ENCODE peak calls at places on chromosomes 16 and 17, in four cellular contexts. A is cardiac muscle cell, I is GM13977, E is choroid plexus epithelial cell. B is an unnamed sample.

GRCh38 chr16:28261916-28262315 is 30.4 kb upstream of the SBK1 start:
- DNase-seq in A (no peak), I (no peak), E (no peak), B (no peak)

GRCh38 chr17:37742114-37742761 is 2.6 kb downstream of the HNF1B start:
- DNase-seq in E (no peak), I (peak), A (no peak), B (peak)

GRCh38 chr17:35001549-35001948 is 21.2 kb downstream of the LIG3 start:
- DNase-seq in I (no peak), A (no peak), E (no peak), B (peak)

GRCh38 chr16:89375021-89375420 is 115.3 kb downstream of the ANKRD11 start:
- DNase-seq in A (no peak), E (peak), I (peak), B (no peak)

GRCh38 chr17:65920996-65921395 is 270.9 kb downstream of the CEP112 start:
- DNase-seq in I (no peak), E (no peak), A (no peak), B (no peak)

GRCh38 chr16:58028541-58029070 is 3.1 kb downstream of the MMP15 start:
- DNase-seq in I (no peak), A (no peak), E (no peak), B (no peak)

GRCh38 chr17:18181358-18181757 is 2.3 kb upstream of the ALKBH5 start:
- DNase-seq in A (no peak), I (no peak), E (no peak), B (peak)

GRCh38 chr17:1324201-1324750 is 44.8 kb downstream of the TRARG1 start:
- DNase-seq in I (no peak), A (no peak), E (no peak), B (no peak)

GRCh38 chr17:60230358-60230757 is 80.6 kb downstream of the CA4 start:
- DNase-seq in I (no peak), A (no peak), E (no peak), B (no peak)

GRCh38 chr17:40371261-40371929 is 6.9 kb upstream of the GJD3 start:
- DNase-seq in A (no peak), I (peak), E (no peak), B (no peak)

GRCh38 chr17:65556014-65556909 is 5.2 kb downstream of the AXIN2 start:
- DNase-seq in I (peak), A (peak), E (peak), B (peak)

GRCh38 chr17:61313515-61314326 is 85.9 kb upstream of the TBX2 start:
- DNase-seq in E (no peak), A (no peak), I (no peak), B (no peak)

GRCh38 chr16:74898667-74899066 is 86.3 kb downstream of the WDR59 start:
- DNase-seq in E (no peak), I (no peak), A (no peak), B (no peak)

GRCh38 chr17:29567362-29568330 is 809 bp upstream of the ABHD15 start:
- DNase-seq in E (peak), A (peak), I (peak), B (peak)

GRCh38 chr16:48365601-48366164 is 19.5 kb downstream of the SIAH1 start:
- DNase-seq in I (peak), A (peak), E (peak), B (peak)

GRCh38 chr16:2473999-2474876 is 689 bp upstream of the TBC1D24 start:
- DNase-seq in I (peak), A (peak), E (peak), B (no peak)

GRCh38 chr16:1193143-1193824 is 31.8 kb downstream of the TPSG1 start:
- DNase-seq in I (no peak), A (no peak), E (no peak), B (no peak)

GRCh38 chr17:38898291-38898679 is 27.1 kb upstream of the LASP1NB start:
- DNase-seq in A (no peak), E (no peak), I (no peak), B (no peak)

GRCh38 chr17:49687878-49688491 is 10.1 kb upstream of the SPOP start:
- DNase-seq in I (no peak), E (peak), A (peak), B (peak)

GRCh38 chr16:22641030-22641671 is 130.5 kb downstream of the NPIPB5 start:
- DNase-seq in I (no peak), A (peak), E (peak), B (peak)

GRCh38 chr17:15782809-15783208 is 50.7 kb downstream of the TBC1D26 start:
- DNase-seq in I (no peak), A (peak), E (peak), B (peak)

GRCh38 chr16:1941924-1942809 is 832 bp downstream of the MSRB1 start:
- DNase-seq in E (peak), A (peak), I (no peak), B (no peak)

GRCh38 chr16:31243734-31244670 is 15.8 kb upstream of the ITGAM start:
- DNase-seq in E (no peak), A (no peak), I (peak), B (no peak)

GRCh38 chr17:73600103-73600871 is 44.0 kb downstream of the SDK2 start:
- DNase-seq in E (peak), A (peak), I (no peak), B (peak)

GRCh38 chr17:1241904-1242303 is 28.3 kb upstream of the BHLHA9 start:
- DNase-seq in E (peak), A (peak), I (no peak), B (peak)

GRCh38 chr17:48491527-48492273 is 39.1 kb downstream of the HOXB1 start:
- DNase-seq in E (no peak), A (no peak), I (peak), B (no peak)

GRCh38 chr16:24729967-24730815 is 740 bp downstream of the TNRC6A start:
- DNase-seq in A (peak), E (peak), I (peak), B (no peak)

GRCh38 chr16:89378947-89379771 is 111.2 kb downstream of the ANKRD11 start:
- DNase-seq in I (no peak), E (no peak), A (no peak), B (peak)

GRCh38 chr17:79399610-79400144 is 211.2 kb downstream of the RBFOX3 start:
- DNase-seq in E (no peak), I (no peak), A (no peak), B (no peak)

GRCh38 chr16:51151951-51152663 is 1.0 kb upstream of the SALL1 start:
- DNase-seq in I (no peak), E (peak), A (peak), B (peak)

GRCh38 chr17:17913695-17914332 is 58.4 kb downstream of the TOM1L2 start:
- DNase-seq in A (peak), I (no peak), E (peak), B (peak)

GRCh38 chr17:43760254-43760852 is 1.8 kb upstream of the SOST start:
- DNase-seq in A (peak), I (peak), E (peak), B (peak)

GRCh38 chr16:13136896-13137295 is 235.5 kb downstream of the SHISA9 start:
- DNase-seq in I (no peak), A (no peak), E (no peak), B (no peak)

GRCh38 chr17:333626-334396 is 18.8 kb downstream of the RPH3AL start:
- DNase-seq in E (peak), A (peak), I (no peak), B (peak)

GRCh38 chr17:43134774-43135453 is 9.8 kb upstream of the BRCA1 start:
- DNase-seq in I (no peak), E (no peak), A (no peak), B (no peak)

GRCh38 chr16:6940968-6941367 is 391.7 kb upstream of the RBFOX1 start:
- DNase-seq in I (no peak), E (no peak), A (no peak), B (no peak)

GRCh38 chr16:50902457-50902856 is 160.6 kb downstream of the CYLD start:
- DNase-seq in A (no peak), I (no peak), E (no peak), B (no peak)

GRCh38 chr17:36892112-36892838 is 45.0 kb upstream of the LHX1 start:
- DNase-seq in A (no peak), E (no peak), I (no peak), B (no peak)

GRCh38 chr17:8125196-8125946 is 1.5 kb upstream of the HES7 start:
- DNase-seq in E (peak), A (peak), I (peak), B (peak)

GRCh38 chr16:56195151-56195550 is 3.9 kb downstream of the GNAO1 start:
- DNase-seq in I (no peak), A (no peak), E (no peak), B (no peak)

GRCh38 chr16:56192644-56192960 is 1.3 kb downstream of the GNAO1 start:
- DNase-seq in I (no peak), A (no peak), E (no peak), B (no peak)

GRCh38 chr16:56191807-56192643 is 736 bp downstream of the GNAO1 start:
- DNase-seq in I (peak), A (no peak), E (no peak), B (no peak)

GRCh38 chr16:56192971-56193936 is 2.0 kb downstream of the GNAO1 start:
- DNase-seq in I (no peak), E (no peak), A (no peak), B (no peak)

GRCh38 chr16:56193951-56194726 is 2.9 kb downstream of the GNAO1 start:
- DNase-seq in I (peak), A (peak), E (peak), B (peak)
- TF ChIP-seq CTCF in I (no peak), A (no peak), E (no peak), B (no peak)

GRCh38 chr16:70508752-70509151 is 14.6 kb downstream of the COG4 start:
- DNase-seq in E (peak), A (peak), I (no peak), B (peak)
- TF ChIP-seq CTCF in E (peak), A (peak), I (peak), B (no peak)

GRCh38 chr17:82922646-82923045 is 82.8 kb upstream of the ZNF750 start:
- DNase-seq in E (no peak), A (no peak), I (no peak), B (no peak)

GRCh38 chr17:82920150-82920549 is 80.3 kb upstream of the ZNF750 start:
- DNase-seq in E (no peak), I (no peak), A (no peak), B (no peak)

GRCh38 chr17:82923366-82924113 is 83.7 kb upstream of the ZNF750 start:
- DNase-seq in A (no peak), E (no peak), I (no peak), B (no peak)

GRCh38 chr17:82920715-82921114 is 80.9 kb upstream of the ZNF750 start:
- DNase-seq in A (no peak), I (no peak), E (no peak), B (no peak)

DNA sequence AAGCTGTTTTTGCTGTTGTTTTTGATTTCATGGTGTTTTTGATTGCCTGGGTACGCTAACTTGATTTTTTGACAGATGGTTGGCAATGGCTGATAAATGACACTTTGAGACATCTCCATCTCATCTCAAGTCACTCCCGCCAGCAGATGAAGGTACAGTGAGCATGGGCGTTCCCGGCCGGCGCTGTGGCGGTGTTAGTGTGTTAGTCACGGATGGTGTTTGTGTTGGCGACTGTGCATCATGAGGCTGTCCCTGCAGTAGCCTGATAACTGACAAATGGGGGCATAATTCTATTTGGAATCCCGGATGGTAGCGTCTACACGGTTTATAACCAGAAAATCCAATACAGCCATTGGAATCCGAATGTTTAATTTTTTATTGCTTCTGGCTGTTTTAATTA is 81.6 kb upstream of the ZNF750 start:
- DNase-seq in E (no peak), I (no peak), A (no peak), B (no peak)
- TF ChIP-seq CTCF in E (no peak), I (no peak), A (no peak), B (no peak)

GRCh38 chr17:28347261-28347891 is 10.0 kb downstream of the POLDIP2 start:
- DNase-seq in A (peak), E (peak), I (no peak), B (peak)

GRCh38 chr17:28346199-28346580 is 10.6 kb downstream of the TNFAIP1 start:
- DNase-seq in A (peak), E (peak), I (no peak), B (peak)

GRCh38 chr17:28348979-28349378 is 8.3 kb downstream of the POLDIP2 start:
- DNase-seq in A (no peak), I (no peak), E (no peak), B (no peak)

GRCh38 chr17:28345420-28346198 is 10.0 kb downstream of the TNFAIP1 start:
- DNase-seq in A (peak), E (no peak), I (no peak), B (peak)

GRCh38 chr17:28346746-28347246 is 10.5 kb downstream of the POLDIP2 start:
- DNase-seq in I (no peak), A (no peak), E (peak), B (no peak)
- TF ChIP-seq CTCF in I (peak), A (peak), E (peak), B (peak)

DNA sequence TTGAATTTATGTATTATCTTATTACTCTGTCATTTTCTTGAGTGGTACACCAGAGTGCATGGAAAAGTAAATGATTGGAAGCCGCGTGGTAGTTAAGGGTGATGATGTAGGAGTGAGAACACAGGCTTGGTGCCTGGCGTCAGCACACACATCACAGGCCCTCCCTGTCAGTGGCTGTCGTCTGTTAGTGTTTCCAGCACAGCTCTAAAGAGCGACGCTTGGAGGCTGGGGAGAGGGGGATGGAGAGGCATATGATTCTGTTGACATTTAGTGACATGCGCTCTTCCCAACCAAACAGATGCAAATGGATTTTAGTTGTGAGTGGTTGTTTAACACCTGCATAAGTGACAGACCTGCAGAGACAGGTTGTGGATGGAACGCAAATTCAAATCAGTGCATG is 222.2 kb downstream of the WWOX start:
- DNase-seq in I (no peak), A (no peak), E (no peak), B (no peak)
- TF ChIP-seq CTCF in I (no peak), A (no peak), E (no peak), B (no peak)

GRCh38 chr16:87057291-87057881 is 259.8 kb downstream of the C16orf95 start:
- DNase-seq in E (peak), I (no peak), A (no peak), B (peak)
- TF ChIP-seq CTCF in E (peak), I (no peak), A (peak), B (peak)

DNA sequence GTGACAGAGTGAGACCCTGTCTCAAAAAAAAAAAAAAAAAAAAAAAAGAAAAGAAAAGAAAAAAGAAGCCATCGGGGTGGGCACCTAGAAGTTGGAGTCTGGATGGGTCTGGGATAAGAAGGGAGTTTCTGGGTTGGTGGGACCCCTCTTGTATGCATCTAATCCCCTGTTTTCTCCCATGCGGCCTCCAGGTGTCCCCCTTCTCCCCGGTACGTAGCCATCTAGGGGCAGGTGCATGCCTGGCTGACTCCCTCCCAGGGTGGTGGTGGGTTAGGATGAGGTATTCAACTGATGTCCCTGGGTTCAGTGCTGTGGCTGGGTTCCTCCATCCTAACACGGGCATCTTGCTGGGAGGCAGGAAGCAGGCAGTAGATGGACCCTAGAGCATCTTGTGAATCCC is 13.0 kb downstream of the FMNL1 start:
- DNase-seq in E (no peak), A (no peak), I (peak), B (no peak)
- TF ChIP-seq CTCF in E (peak), A (peak), I (peak), B (peak)

DNA sequence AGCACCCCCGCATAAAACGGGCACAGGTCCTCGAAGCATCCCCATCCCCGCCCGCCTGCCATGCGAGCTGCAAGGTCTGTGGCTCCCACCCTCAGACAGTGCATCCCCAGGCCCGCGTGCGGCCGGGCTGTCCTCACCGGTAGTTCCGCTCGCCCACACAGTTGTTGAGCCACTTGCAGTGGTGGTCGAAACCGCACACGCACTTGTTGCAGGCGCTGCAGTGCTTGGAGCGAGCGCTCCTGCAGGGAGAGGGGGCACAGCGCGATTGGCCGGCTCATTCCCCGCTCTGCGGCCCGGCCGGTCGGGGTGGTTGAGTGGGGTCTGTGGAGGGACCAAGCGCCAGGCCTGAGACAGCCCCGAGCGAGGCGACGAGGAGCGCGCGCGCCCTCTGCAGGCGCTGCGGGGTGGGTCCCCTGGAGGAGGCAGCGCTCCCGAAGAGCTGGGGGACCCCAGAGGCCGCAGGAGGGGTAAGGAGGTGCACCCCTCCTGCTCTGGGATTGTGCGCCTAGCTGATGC is 6.0 kb upstream of the TPPP3 start:
- DNase-seq in A (peak), I (peak), E (no peak), B (no peak)
- TF ChIP-seq CTCF in A (peak), I (peak), E (peak), B (peak)

GRCh38 chr17:3693099-3693498 is 2.9 kb downstream of the P2RX5 start:
- DNase-seq in E (no peak), A (no peak), I (no peak), B (no peak)

GRCh38 chr17:3691539-3692166 is 4.3 kb downstream of the P2RX5 start:
- DNase-seq in A (no peak), E (no peak), I (no peak), B (no peak)

GRCh38 chr17:3693829-3694231 is 2.1 kb downstream of the P2RX5 start:
- DNase-seq in I (no peak), E (no peak), A (no peak), B (no peak)

GRCh38 chr17:3690094-3690715 is 5.8 kb downstream of the P2RX5 start:
- DNase-seq in I (no peak), A (no peak), E (no peak), B (no peak)

DNA sequence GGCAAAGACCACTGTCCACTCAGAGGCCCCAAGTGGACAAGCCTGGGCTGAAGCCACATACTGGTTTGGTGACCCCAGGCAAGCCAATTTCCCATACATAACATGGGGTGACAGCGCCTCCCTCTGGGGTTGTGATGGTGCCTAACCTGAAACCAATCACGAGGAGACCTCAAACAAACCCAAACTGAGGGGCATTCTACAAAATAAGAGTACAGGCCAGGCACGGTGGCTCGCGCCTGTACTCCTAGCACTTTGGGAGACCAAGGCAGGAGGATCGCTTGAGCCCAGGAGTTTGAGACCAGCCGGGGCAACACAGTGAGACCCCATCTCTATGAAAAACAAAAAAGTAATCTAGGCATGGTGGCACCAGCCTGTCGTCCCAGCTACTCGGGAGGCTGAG is 3.6 kb downstream of the P2RX5 start:
- DNase-seq in A (no peak), I (no peak), E (no peak), B (no peak)
- TF ChIP-seq CTCF in A (no peak), I (peak), E (peak), B (no peak)